ENCODE peak calls at places on chromosome 10, in four cellular contexts. One of them, this sample, is unnamed. For H3K27me3, the result is how much of the 10 kb centered on the place peaks cover.

GRCh38 chr10:124291009-124291671 is 127.6 kb downstream of the OAT start:
- DNase-seq in fibroblast of lung: no peak
- DNase-seq in CD4-positive, CD25-positive, alpha-beta regulatory T cell: no peak
- DNase-seq in cardiac muscle cell: no peak
- DNase-seq in this sample: peak

GRCh38 chr10:78556-78955 is 29.5 kb upstream of the TUBB8 start:
- DNase-seq in cardiac muscle cell: no peak
- DNase-seq in CD4-positive, CD25-positive, alpha-beta regulatory T cell: no peak
- DNase-seq in fibroblast of lung: no peak
- DNase-seq in this sample: no peak

GRCh38 chr10:68742397-68742796 is 21.4 kb downstream of the CCAR1 start:
- DNase-seq in CD4-positive, CD25-positive, alpha-beta regulatory T cell: no peak
- DNase-seq in fibroblast of lung: no peak
- DNase-seq in cardiac muscle cell: no peak
- DNase-seq in this sample: no peak

GRCh38 chr10:126969310-126969709 is 64.1 kb downstream of the DOCK1 start:
- DNase-seq in cardiac muscle cell: no peak
- DNase-seq in fibroblast of lung: no peak
- DNase-seq in CD4-positive, CD25-positive, alpha-beta regulatory T cell: no peak
- DNase-seq in this sample: no peak

GRCh38 chr10:22737587-22737986 is 23.2 kb upstream of the PIP4K2A start:
- DNase-seq in fibroblast of lung: peak
- DNase-seq in cardiac muscle cell: no peak
- DNase-seq in CD4-positive, CD25-positive, alpha-beta regulatory T cell: no peak
- DNase-seq in this sample: peak

GRCh38 chr10:113960617-113961260 is 82.9 kb upstream of the ADRB1 start:
- DNase-seq in cardiac muscle cell: no peak
- DNase-seq in CD4-positive, CD25-positive, alpha-beta regulatory T cell: peak
- DNase-seq in fibroblast of lung: no peak
- DNase-seq in this sample: peak

GRCh38 chr10:17645591-17646345 is 1.8 kb downstream of the STAM start:
- DNase-seq in CD4-positive, CD25-positive, alpha-beta regulatory T cell: no peak
- DNase-seq in fibroblast of lung: no peak
- DNase-seq in cardiac muscle cell: no peak
- DNase-seq in this sample: no peak

GRCh38 chr10:89591796-89592271 is 53.2 kb downstream of the PANK1 start:
- DNase-seq in fibroblast of lung: peak
- DNase-seq in CD4-positive, CD25-positive, alpha-beta regulatory T cell: no peak
- DNase-seq in cardiac muscle cell: peak
- DNase-seq in this sample: no peak

GRCh38 chr10:43352951-43353350 is 18.5 kb upstream of the FXYD4 start:
- DNase-seq in fibroblast of lung: no peak
- DNase-seq in cardiac muscle cell: no peak
- DNase-seq in CD4-positive, CD25-positive, alpha-beta regulatory T cell: no peak
- DNase-seq in this sample: no peak

GRCh38 chr10:8050561-8051108 is 3.9 kb upstream of the GATA3 start:
- DNase-seq in CD4-positive, CD25-positive, alpha-beta regulatory T cell: no peak
- DNase-seq in fibroblast of lung: peak
- DNase-seq in cardiac muscle cell: no peak
- DNase-seq in this sample: no peak

GRCh38 chr10:116753759-116754158 is 11.4 kb upstream of the HSPA12A start:
- DNase-seq in CD4-positive, CD25-positive, alpha-beta regulatory T cell: no peak
- DNase-seq in fibroblast of lung: no peak
- DNase-seq in cardiac muscle cell: no peak
- DNase-seq in this sample: no peak

GRCh38 chr10:35232509-35232908 is 103.8 kb upstream of the CCNY start:
- DNase-seq in CD4-positive, CD25-positive, alpha-beta regulatory T cell: no peak
- DNase-seq in fibroblast of lung: no peak
- DNase-seq in cardiac muscle cell: no peak
- DNase-seq in this sample: no peak

GRCh38 chr10:123718544-123719060 is 52.4 kb downstream of the GPR26 start:
- DNase-seq in cardiac muscle cell: no peak
- DNase-seq in fibroblast of lung: no peak
- DNase-seq in CD4-positive, CD25-positive, alpha-beta regulatory T cell: no peak
- DNase-seq in this sample: no peak

GRCh38 chr10:128049226-128050010 is 76.8 kb downstream of the MKI67 start:
- DNase-seq in CD4-positive, CD25-positive, alpha-beta regulatory T cell: no peak
- DNase-seq in cardiac muscle cell: no peak
- DNase-seq in fibroblast of lung: no peak
- DNase-seq in this sample: no peak

GRCh38 chr10:6083523-6084475 is 5.0 kb upstream of the RBM17 start:
- DNase-seq in fibroblast of lung: no peak
- DNase-seq in cardiac muscle cell: no peak
- DNase-seq in CD4-positive, CD25-positive, alpha-beta regulatory T cell: peak
- DNase-seq in this sample: no peak

GRCh38 chr10:12635127-12635541 is 285.8 kb downstream of the CAMK1D start:
- DNase-seq in fibroblast of lung: no peak
- DNase-seq in cardiac muscle cell: no peak
- DNase-seq in CD4-positive, CD25-positive, alpha-beta regulatory T cell: no peak
- DNase-seq in this sample: peak

GRCh38 chr10:77283326-77283725 is 354.3 kb downstream of the KCNMA1 start:
- DNase-seq in fibroblast of lung: no peak
- DNase-seq in cardiac muscle cell: peak
- DNase-seq in CD4-positive, CD25-positive, alpha-beta regulatory T cell: no peak
- DNase-seq in this sample: no peak

GRCh38 chr10:8064436-8064835 is 9.9 kb downstream of the GATA3 start:
- DNase-seq in CD4-positive, CD25-positive, alpha-beta regulatory T cell: no peak
- DNase-seq in fibroblast of lung: no peak
- DNase-seq in cardiac muscle cell: no peak
- DNase-seq in this sample: no peak

GRCh38 chr10:17841055-17841454 is 31.9 kb downstream of the MRC1 start:
- DNase-seq in fibroblast of lung: no peak
- DNase-seq in cardiac muscle cell: no peak
- DNase-seq in CD4-positive, CD25-positive, alpha-beta regulatory T cell: no peak
- DNase-seq in this sample: no peak

GRCh38 chr10:112585960-112586359 is 138.9 kb downstream of the VTI1A start:
- DNase-seq in fibroblast of lung: peak
- DNase-seq in CD4-positive, CD25-positive, alpha-beta regulatory T cell: no peak
- DNase-seq in cardiac muscle cell: no peak
- DNase-seq in this sample: no peak

GRCh38 chr10:37384923-37385322 is 259.5 kb downstream of the ANKRD30A start:
- DNase-seq in CD4-positive, CD25-positive, alpha-beta regulatory T cell: no peak
- DNase-seq in fibroblast of lung: no peak
- DNase-seq in cardiac muscle cell: no peak
- DNase-seq in this sample: no peak

GRCh38 chr10:119737039-119737663 is 11.3 kb downstream of the INPP5F start:
- DNase-seq in cardiac muscle cell: no peak
- DNase-seq in fibroblast of lung: no peak
- DNase-seq in CD4-positive, CD25-positive, alpha-beta regulatory T cell: no peak
- DNase-seq in this sample: no peak
- H3K4me3 ChIP-seq in cardiac muscle cell: no peak
- H3K4me3 ChIP-seq in fibroblast of lung: no peak
- H3K4me3 ChIP-seq in CD4-positive, CD25-positive, alpha-beta regulatory T cell: peak
- H3K4me3 ChIP-seq in this sample: no peak

GRCh38 chr10:101287183-101287830 is 58.0 kb upstream of the LBX1 start:
- DNase-seq in cardiac muscle cell: no peak
- DNase-seq in CD4-positive, CD25-positive, alpha-beta regulatory T cell: no peak
- DNase-seq in fibroblast of lung: no peak
- DNase-seq in this sample: no peak
- H3K27me3 ChIP-seq in cardiac muscle cell: half or more
- H3K27me3 ChIP-seq in CD4-positive, CD25-positive, alpha-beta regulatory T cell: under half
- H3K27me3 ChIP-seq in fibroblast of lung: half or more
- H3K27me3 ChIP-seq in this sample: half or more

GRCh38 chr10:121592155-121592890 is 5.9 kb downstream of the FGFR2 start:
- DNase-seq in fibroblast of lung: no peak
- DNase-seq in cardiac muscle cell: no peak
- DNase-seq in CD4-positive, CD25-positive, alpha-beta regulatory T cell: no peak
- DNase-seq in this sample: no peak

GRCh38 chr10:121594076-121594475 is 4.2 kb downstream of the FGFR2 start:
- DNase-seq in fibroblast of lung: no peak
- DNase-seq in CD4-positive, CD25-positive, alpha-beta regulatory T cell: no peak
- DNase-seq in cardiac muscle cell: peak
- DNase-seq in this sample: no peak

GRCh38 chr10:121593676-121594075 is 4.6 kb downstream of the FGFR2 start:
- DNase-seq in CD4-positive, CD25-positive, alpha-beta regulatory T cell: no peak
- DNase-seq in cardiac muscle cell: no peak
- DNase-seq in fibroblast of lung: no peak
- DNase-seq in this sample: no peak

GRCh38 chr10:121594623-121595320 is 3.5 kb downstream of the FGFR2 start:
- DNase-seq in CD4-positive, CD25-positive, alpha-beta regulatory T cell: no peak
- DNase-seq in fibroblast of lung: no peak
- DNase-seq in cardiac muscle cell: no peak
- DNase-seq in this sample: no peak

GRCh38 chr10:121593267-121593666 is 5.0 kb downstream of the FGFR2 start:
- DNase-seq in CD4-positive, CD25-positive, alpha-beta regulatory T cell: no peak
- DNase-seq in cardiac muscle cell: no peak
- DNase-seq in fibroblast of lung: no peak
- DNase-seq in this sample: no peak
- H3K4me3 ChIP-seq in CD4-positive, CD25-positive, alpha-beta regulatory T cell: no peak
- H3K4me3 ChIP-seq in cardiac muscle cell: no peak
- H3K4me3 ChIP-seq in fibroblast of lung: no peak
- H3K4me3 ChIP-seq in this sample: no peak

GRCh38 chr10:103276941-103277712 is at the start of gene INA:
- DNase-seq in cardiac muscle cell: peak
- DNase-seq in fibroblast of lung: peak
- DNase-seq in CD4-positive, CD25-positive, alpha-beta regulatory T cell: no peak
- DNase-seq in this sample: peak

GRCh38 chr10:103280505-103280904 is 3.6 kb downstream of the INA start:
- DNase-seq in fibroblast of lung: no peak
- DNase-seq in cardiac muscle cell: no peak
- DNase-seq in CD4-positive, CD25-positive, alpha-beta regulatory T cell: no peak
- DNase-seq in this sample: no peak

GRCh38 chr10:103278424-103278823 is 1.5 kb downstream of the INA start:
- DNase-seq in CD4-positive, CD25-positive, alpha-beta regulatory T cell: no peak
- DNase-seq in cardiac muscle cell: no peak
- DNase-seq in fibroblast of lung: no peak
- DNase-seq in this sample: no peak

GRCh38 chr10:103277713-103278299 is 868 bp downstream of the INA start:
- DNase-seq in CD4-positive, CD25-positive, alpha-beta regulatory T cell: no peak
- DNase-seq in fibroblast of lung: no peak
- DNase-seq in cardiac muscle cell: no peak
- DNase-seq in this sample: no peak

DNA sequence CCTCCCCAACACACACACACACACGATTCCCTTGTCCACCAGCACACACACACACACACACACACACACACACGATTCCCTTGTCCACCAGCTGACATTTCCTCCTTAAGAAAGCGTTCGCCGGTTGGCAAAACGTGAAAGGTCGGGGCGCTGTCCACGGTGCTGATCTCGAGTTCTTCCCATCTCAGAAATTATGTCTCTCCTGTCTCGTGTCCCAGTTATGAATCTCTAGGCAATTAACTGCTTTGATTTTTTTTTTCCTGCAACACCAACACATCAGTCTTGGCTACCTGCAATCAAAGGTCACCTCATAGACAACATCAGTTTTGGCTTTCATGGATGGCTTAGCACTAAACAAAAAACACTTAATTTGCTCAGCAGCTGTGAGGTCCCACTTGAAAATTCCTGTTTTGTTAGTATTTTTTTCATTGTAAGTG is 1.9 kb downstream of the INA start:
- DNase-seq in cardiac muscle cell: peak
- DNase-seq in CD4-positive, CD25-positive, alpha-beta regulatory T cell: no peak
- DNase-seq in fibroblast of lung: peak
- DNase-seq in this sample: no peak
- H3K27me3 ChIP-seq in cardiac muscle cell: half or more
- H3K27me3 ChIP-seq in CD4-positive, CD25-positive, alpha-beta regulatory T cell: under half
- H3K27me3 ChIP-seq in fibroblast of lung: under half
- H3K27me3 ChIP-seq in this sample: under half

GRCh38 chr10:90858489-90858968 is 690 bp upstream of the HTR7 start:
- DNase-seq in cardiac muscle cell: no peak
- DNase-seq in fibroblast of lung: no peak
- DNase-seq in CD4-positive, CD25-positive, alpha-beta regulatory T cell: no peak
- DNase-seq in this sample: no peak
- H3K4me3 ChIP-seq in cardiac muscle cell: peak
- H3K4me3 ChIP-seq in fibroblast of lung: peak
- H3K4me3 ChIP-seq in CD4-positive, CD25-positive, alpha-beta regulatory T cell: peak
- H3K4me3 ChIP-seq in this sample: peak

GRCh38 chr10:91709394-91709798 is 76.5 kb upstream of the PPP1R3C start:
- DNase-seq in cardiac muscle cell: no peak
- DNase-seq in fibroblast of lung: peak
- DNase-seq in CD4-positive, CD25-positive, alpha-beta regulatory T cell: no peak
- DNase-seq in this sample: peak

GRCh38 chr10:91708174-91708861 is 75.4 kb upstream of the PPP1R3C start:
- DNase-seq in CD4-positive, CD25-positive, alpha-beta regulatory T cell: no peak
- DNase-seq in fibroblast of lung: no peak
- DNase-seq in cardiac muscle cell: no peak
- DNase-seq in this sample: no peak

GRCh38 chr10:91711885-91712284 is 79.0 kb upstream of the PPP1R3C start:
- DNase-seq in cardiac muscle cell: no peak
- DNase-seq in CD4-positive, CD25-positive, alpha-beta regulatory T cell: no peak
- DNase-seq in fibroblast of lung: no peak
- DNase-seq in this sample: no peak

GRCh38 chr10:91713471-91714072 is 80.7 kb upstream of the PPP1R3C start:
- DNase-seq in cardiac muscle cell: no peak
- DNase-seq in CD4-positive, CD25-positive, alpha-beta regulatory T cell: no peak
- DNase-seq in fibroblast of lung: peak
- DNase-seq in this sample: no peak

DNA sequence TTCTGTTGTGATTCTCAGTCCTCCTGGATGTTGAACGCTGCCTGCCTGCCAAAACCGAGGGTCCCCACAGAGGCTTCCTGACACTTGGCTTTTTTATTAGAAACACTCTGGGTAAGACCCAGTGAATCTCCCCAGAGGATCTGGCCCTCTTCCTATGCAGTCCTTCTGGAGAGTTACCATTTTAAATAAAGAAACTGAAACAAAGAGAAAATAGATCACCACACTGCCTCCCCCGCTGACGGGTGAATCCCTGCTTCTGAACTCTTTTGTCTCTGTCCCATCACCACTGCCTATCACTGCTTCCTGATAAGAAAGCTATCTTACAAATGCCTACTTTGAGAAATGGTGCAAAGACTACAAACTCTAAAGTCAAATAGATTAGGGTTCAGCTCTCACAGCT is 79.4 kb upstream of the PPP1R3C start:
- DNase-seq in cardiac muscle cell: no peak
- DNase-seq in CD4-positive, CD25-positive, alpha-beta regulatory T cell: no peak
- DNase-seq in fibroblast of lung: no peak
- DNase-seq in this sample: no peak
- H3K27me3 ChIP-seq in cardiac muscle cell: under half
- H3K27me3 ChIP-seq in CD4-positive, CD25-positive, alpha-beta regulatory T cell: under half
- H3K27me3 ChIP-seq in fibroblast of lung: under half
- H3K27me3 ChIP-seq in this sample: under half

GRCh38 chr10:30114871-30115270 is 55.5 kb upstream of the JCAD start:
- DNase-seq in CD4-positive, CD25-positive, alpha-beta regulatory T cell: no peak
- DNase-seq in cardiac muscle cell: peak
- DNase-seq in fibroblast of lung: peak
- DNase-seq in this sample: no peak
- H3K4me3 ChIP-seq in CD4-positive, CD25-positive, alpha-beta regulatory T cell: no peak
- H3K4me3 ChIP-seq in cardiac muscle cell: peak
- H3K4me3 ChIP-seq in fibroblast of lung: no peak
- H3K4me3 ChIP-seq in this sample: no peak

This sample was measured in kidney epithelial cell.